ENCODE peak calls at places on chromosomes 11 and 22, in four cellular contexts. D is GM12878, L is K562, Z is HepG2. K is an unnamed sample.

GRCh38 chr11:19382131-19382611 is 141.4 kb upstream of the E2F8 start:
- DNase-seq in D (no peak), L (no peak), Z (no peak), K (no peak)

GRCh38 chr11:471468-472145 is 21.5 kb downstream of the PTDSS2 start:
- DNase-seq in D (no peak), L (no peak), Z (no peak), K (no peak)

GRCh38 chr11:100785148-100785983 is 98.3 kb downstream of the ARHGAP42 start:
- DNase-seq in D (no peak), L (no peak), Z (peak; percentile 27), K (no peak)

GRCh38 chr22:22703715-22704114 is 59.3 kb downstream of the GGTLC2 start:
- DNase-seq in D (no peak), L (no peak), Z (no peak), K (no peak)

GRCh38 chr11:69249641-69250502 is 44.1 kb upstream of the MYEOV start:
- DNase-seq in D (no peak), L (no peak), Z (no peak), K (no peak)

GRCh38 chr11:70503878-70504240 is 105.5 kb downstream of the CTTN start:
- DNase-seq in D (no peak), L (no peak), Z (no peak), K (no peak)

GRCh38 chr11:124612045-124612444 is 817 bp downstream of the PANX3 start:
- DNase-seq in D (no peak), L (no peak), Z (no peak), K (no peak)

GRCh38 chr11:120994460-120994859 is 29.4 kb upstream of the TBCEL start:
- DNase-seq in D (no peak), L (no peak), Z (no peak), K (no peak)

GRCh38 chr11:20754957-20755356 is 85.6 kb downstream of the NELL1 start:
- DNase-seq in D (no peak), L (no peak), Z (peak; percentile 2), K (peak; percentile 20)

GRCh38 chr11:101860694-101861371 is 54.0 kb upstream of the CEP126 start:
- DNase-seq in D (no peak), L (peak; percentile 11), Z (peak; percentile 56), K (peak; percentile 70)

GRCh38 chr22:19876941-19877625 is 22.4 kb upstream of the GNB1L start:
- DNase-seq in D (no peak), L (no peak), Z (no peak), K (no peak)

GRCh38 chr11:64327338-64327737 is 9.4 kb downstream of the PRDX5 start:
- DNase-seq in D (no peak), L (no peak), Z (no peak), K (no peak)

GRCh38 chr11:119892311-119892808 is 163.4 kb upstream of the NECTIN1 start:
- DNase-seq in D (no peak), L (no peak), Z (no peak), K (no peak)

GRCh38 chr11:16299390-16299789 is 57.0 kb downstream of the SOX6 start:
- DNase-seq in D (no peak), L (no peak), Z (no peak), K (no peak)

GRCh38 chr22:36376265-36376664 is 11.5 kb downstream of the MYH9 start:
- DNase-seq in D (no peak), L (no peak), Z (no peak), K (no peak)

GRCh38 chr22:22478450-22478849 is 30.1 kb downstream of the ZNF280B start:
- DNase-seq in D (no peak), L (peak; percentile 36), Z (no peak), K (no peak)

GRCh38 chr11:104165014-104165413 is 1.1 kb upstream of the PDGFD start:
- DNase-seq in D (no peak), L (no peak), Z (no peak), K (no peak)

GRCh38 chr11:111194789-111195188 is 50.7 kb upstream of the POU2AF2 start:
- DNase-seq in D (no peak), L (no peak), Z (no peak), K (no peak)

GRCh38 chr11:111189466-111189865 is 56.1 kb upstream of the POU2AF2 start:
- DNase-seq in D (no peak), L (no peak), Z (no peak), K (no peak)

GRCh38 chr11:111193924-111194490 is 51.5 kb upstream of the POU2AF2 start:
- DNase-seq in D (no peak), L (no peak), Z (no peak), K (no peak)

GRCh38 chr11:111200010-111200534 is 45.5 kb upstream of the POU2AF2 start:
- DNase-seq in D (no peak), L (no peak), Z (no peak), K (no peak)

DNA sequence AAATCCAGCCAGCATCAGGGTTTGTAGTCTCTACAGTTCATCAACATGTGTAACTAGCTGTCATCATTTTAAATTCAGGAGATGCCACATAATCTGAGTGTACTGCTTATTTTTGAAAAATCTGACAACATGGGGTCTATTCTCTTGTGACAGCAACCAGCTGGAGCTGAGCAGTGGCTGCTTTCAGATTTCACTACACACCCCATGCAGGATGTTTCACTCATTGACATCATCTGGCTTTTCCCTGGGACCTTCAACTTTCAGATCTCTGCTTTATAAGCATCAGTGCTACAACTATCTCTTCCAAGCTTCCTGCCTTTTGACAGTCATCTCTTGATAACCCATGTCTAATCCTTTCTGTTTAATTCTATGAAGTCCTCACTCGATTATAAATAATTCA is 50.3 kb upstream of the POU2AF2 start:
- DNase-seq in D (no peak), L (no peak), Z (no peak), K (no peak)
- TF ChIP-seq FOXK2 in D (no peak), L (no peak), Z (no peak), K (no peak)

GRCh38 chr11:99325807-99326206 is 305.1 kb downstream of the CNTN5 start:
- DNase-seq in D (no peak), L (no peak), Z (peak; percentile 2), K (no peak)
- TF ChIP-seq SP1 in D (no peak), L (no peak), Z (no peak), K (no peak)

GRCh38 chr11:84316866-84317560 is 1030.8 kb upstream of the CCDC90B start:
- DNase-seq in D (no peak), L (no peak), Z (no peak), K (no peak)
- TF ChIP-seq FOXK2 in D (no peak), L (no peak), Z (no peak), K (no peak)

GRCh38 chr22:25492950-25493790 is 71.3 kb upstream of the GRK3 start:
- DNase-seq in D (no peak), L (no peak), Z (no peak), K (no peak)
- TF ChIP-seq SP1 in D (no peak), L (no peak), Z (no peak), K (no peak)

GRCh38 chr22:31958625-31959239 is 14.4 kb downstream of the YWHAH start:
- DNase-seq in D (no peak), L (no peak), Z (no peak), K (no peak)
- TF ChIP-seq FOXK2 in D (no peak), L (no peak), Z (no peak), K (no peak)

GRCh38 chr22:43420991-43421665 is 9.3 kb downstream of the MPPED1 start:
- DNase-seq in D (no peak), L (no peak), Z (no peak), K (no peak)

GRCh38 chr22:43417555-43417954 is 5.7 kb downstream of the MPPED1 start:
- DNase-seq in D (no peak), L (no peak), Z (no peak), K (no peak)

GRCh38 chr22:43418079-43418825 is 6.4 kb downstream of the MPPED1 start:
- DNase-seq in D (no peak), L (no peak), Z (no peak), K (no peak)

GRCh38 chr22:43421914-43422615 is 10.3 kb downstream of the MPPED1 start:
- DNase-seq in D (no peak), L (no peak), Z (no peak), K (no peak)

GRCh38 chr22:43419371-43420080 is 7.7 kb downstream of the MPPED1 start:
- DNase-seq in D (no peak), L (no peak), Z (no peak), K (no peak)
- TF ChIP-seq SP1 in D (no peak), L (no peak), Z (no peak), K (no peak)

GRCh38 chr11:27621440-27622161 is 78.7 kb downstream of the BDNF start:
- DNase-seq in D (no peak), L (no peak), Z (no peak), K (no peak)
- TF ChIP-seq FOXK2 in D (no peak), L (no peak), Z (no peak), K (no peak)

DNA sequence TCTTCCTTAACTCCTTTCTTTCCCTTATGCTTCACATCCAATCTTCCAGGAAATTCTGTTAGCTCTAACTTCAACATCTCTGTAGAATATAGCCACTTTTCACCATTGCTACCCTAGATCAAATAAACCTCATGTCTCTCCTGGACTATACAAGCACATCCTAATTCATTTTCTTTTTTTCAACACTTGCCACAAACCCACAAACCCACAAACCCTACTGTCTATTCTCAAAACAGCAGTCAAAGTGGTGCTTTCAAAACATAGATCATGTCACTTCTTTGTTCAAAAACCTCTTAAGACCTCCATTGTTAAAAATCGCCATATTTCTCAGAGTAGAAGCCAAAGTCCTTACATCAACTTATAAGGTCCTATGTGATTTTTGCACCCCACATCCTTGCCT is 94.3 kb downstream of the PIWIL4 start:
- DNase-seq in D (no peak), L (no peak), Z (no peak), K (no peak)
- TF ChIP-seq SP1 in D (no peak), L (no peak), Z (no peak), K (no peak)